ENCODE peak calls at places on chromosomes 5 and 9, in six cellular contexts. I is HTR-8/SVneo, V is posterior cingulate gyrus, J is heart left ventricle, K is transverse colon, R is activated T-helper 1 cell treated with Interleukin-2 at 50 U/mL for 16 hours. X is an unnamed sample.

GRCh38 chr9:137618105-137619067 is at the start of gene EHMT1:
- DNase-seq in J (peak), V (peak), R (peak), I (peak), K (peak), X (peak)

GRCh38 chr9:6498982-6499381 is 86.0 kb downstream of the UHRF2 start:
- DNase-seq in I (no peak), J (no peak), R (no peak), V (no peak), K (no peak), X (no peak)

GRCh38 chr9:35526087-35526801 is 36.3 kb downstream of the RUSC2 start:
- DNase-seq in I (peak), V (no peak), K (no peak), R (no peak), J (no peak), X (no peak)

GRCh38 chr5:127961764-127962148 is 121.8 kb upstream of the SLC12A2 start:
- DNase-seq in J (no peak), I (no peak), R (no peak), V (no peak), K (peak), X (peak)

GRCh38 chr9:99421369-99421768 is 199.3 kb downstream of the SEC61B start:
- DNase-seq in V (no peak), K (no peak), R (no peak), I (no peak), J (no peak), X (no peak)

GRCh38 chr9:12818431-12819000 is 43.7 kb downstream of the LURAP1L start:
- DNase-seq in J (no peak), I (no peak), R (no peak), K (peak), V (no peak), X (peak)

GRCh38 chr5:6572825-6573380 is 59.9 kb downstream of the NSUN2 start:
- DNase-seq in I (no peak), J (no peak), V (no peak), R (no peak), K (no peak), X (no peak)

GRCh38 chr5:178458140-178458539 is 132.1 kb downstream of the COL23A1 start:
- DNase-seq in J (no peak), V (no peak), R (no peak), I (no peak), K (no peak), X (no peak)

GRCh38 chr9:101311759-101312420 is 72.9 kb downstream of the BAAT start:
- DNase-seq in K (no peak), J (no peak), R (no peak), I (peak), V (no peak), X (no peak)

GRCh38 chr9:84754461-84754860 is 84.9 kb downstream of the NTRK2 start:
- DNase-seq in K (no peak), I (no peak), J (no peak), R (no peak), V (no peak), X (no peak)

GRCh38 chr5:136169218-136169617 is 23.7 kb downstream of the SMIM32 start:
- DNase-seq in V (no peak), J (no peak), K (no peak), R (no peak), I (no peak), X (no peak)

GRCh38 chr9:4630836-4631235 is 31.3 kb upstream of the PLPP6 start:
- DNase-seq in J (no peak), I (no peak), V (no peak), K (no peak), R (no peak), X (no peak)

GRCh38 chr5:128252794-128253193 is 169.2 kb downstream of the SLC12A2 start:
- DNase-seq in V (no peak), I (no peak), K (no peak), R (no peak), J (no peak), X (no peak)

GRCh38 chr9:21121595-21122251 is 19.9 kb downstream of the IFNW1 start:
- DNase-seq in K (no peak), J (no peak), R (no peak), I (no peak), V (no peak), X (no peak)

GRCh38 chr9:120482424-120483186 is 97.4 kb downstream of the CDK5RAP2 start:
- DNase-seq in J (peak), I (no peak), V (peak), R (no peak), K (no peak), X (no peak)

GRCh38 chr5:67160985-67161384 is 35.6 kb downstream of the CD180 start:
- DNase-seq in I (peak), V (no peak), K (no peak), R (peak), J (no peak), X (no peak)

GRCh38 chr5:115186794-115187193 is 17.1 kb upstream of the TRIM36 start:
- DNase-seq in J (no peak), I (no peak), K (no peak), R (no peak), V (no peak), X (no peak)

GRCh38 chr9:135489188-135489918 is 9.8 kb downstream of the PPP1R26 start:
- DNase-seq in K (no peak), V (no peak), I (no peak), R (no peak), J (no peak), X (no peak)

GRCh38 chr5:5078009-5078897 is 61.9 kb upstream of the ADAMTS16 start:
- DNase-seq in R (no peak), K (no peak), J (no peak), V (no peak), I (no peak), X (no peak)

GRCh38 chr5:472076-472655 is 29.2 kb downstream of the EXOC3 start:
- DNase-seq in R (no peak), V (peak), I (no peak), J (no peak), K (peak), X (peak)

GRCh38 chr5:15693036-15693728 is 193.2 kb downstream of the FBXL7 start:
- DNase-seq in V (peak), J (no peak), K (no peak), R (no peak), I (no peak), X (no peak)

GRCh38 chr5:126234563-126235195 is 188.5 kb upstream of the GRAMD2B start:
- DNase-seq in I (peak), J (no peak), K (peak), R (no peak), V (no peak), X (peak)

X was measured in left colon.